ENCODE peak calls at places on chromosome 16, in five cellular contexts. One of them, this sample, is unnamed.
A peak's percentile ranks its signal among the peaks of the same experiment; 100 is the strongest.

GRCh38 chr16:1645914-1646525 is 32.1 kb upstream of the JPT2 start:
- DNase-seq in NCI-H2081: peak; percentile 62
- DNase-seq in tibial nerve: no peak
- DNase-seq in HFFc6: peak; percentile 44
- DNase-seq in BE2C: no peak
- DNase-seq in this sample: peak; percentile 35

GRCh38 chr16:74446866-74447265 is 25.6 kb upstream of the CLEC18B start:
- DNase-seq in tibial nerve: no peak
- DNase-seq in BE2C: no peak
- DNase-seq in NCI-H2081: no peak
- DNase-seq in HFFc6: no peak
- DNase-seq in this sample: no peak

GRCh38 chr16:61295311-61295710 is 740.9 kb downstream of the CDH8 start:
- DNase-seq in NCI-H2081: no peak
- DNase-seq in tibial nerve: no peak
- DNase-seq in BE2C: no peak
- DNase-seq in HFFc6: no peak
- DNase-seq in this sample: no peak

GRCh38 chr16:48383877-48384304 is 1.3 kb downstream of the SIAH1 start:
- DNase-seq in tibial nerve: peak; percentile 25
- DNase-seq in BE2C: no peak
- DNase-seq in HFFc6: peak; percentile 38
- DNase-seq in NCI-H2081: peak; percentile 8
- DNase-seq in this sample: peak; percentile 4

GRCh38 chr16:89360760-89361435 is 129.5 kb downstream of the ANKRD11 start:
- DNase-seq in tibial nerve: no peak
- DNase-seq in NCI-H2081: no peak
- DNase-seq in BE2C: no peak
- DNase-seq in HFFc6: no peak
- DNase-seq in this sample: no peak

GRCh38 chr16:67560827-67561342 is 1.4 kb upstream of the CTCF start:
- DNase-seq in BE2C: no peak
- DNase-seq in tibial nerve: no peak
- DNase-seq in HFFc6: no peak
- DNase-seq in NCI-H2081: no peak
- DNase-seq in this sample: no peak

GRCh38 chr16:68332411-68333121 is 21.7 kb downstream of the PRMT7 start:
- DNase-seq in NCI-H2081: peak; percentile 1
- DNase-seq in HFFc6: no peak
- DNase-seq in BE2C: no peak
- DNase-seq in tibial nerve: peak; percentile 47
- DNase-seq in this sample: no peak

GRCh38 chr16:27748868-27749546 is 199.1 kb downstream of the KATNIP start:
- DNase-seq in BE2C: peak; percentile 61
- DNase-seq in tibial nerve: peak; percentile 43
- DNase-seq in HFFc6: peak; percentile 95
- DNase-seq in NCI-H2081: no peak
- DNase-seq in this sample: peak; percentile 52

GRCh38 chr16:84732674-84733352 is 33.0 kb downstream of the USP10 start:
- DNase-seq in HFFc6: no peak
- DNase-seq in BE2C: no peak
- DNase-seq in NCI-H2081: no peak
- DNase-seq in tibial nerve: no peak
- DNase-seq in this sample: no peak

GRCh38 chr16:53789159-53789558 is 85.2 kb downstream of the FTO start:
- DNase-seq in BE2C: no peak
- DNase-seq in NCI-H2081: no peak
- DNase-seq in tibial nerve: no peak
- DNase-seq in HFFc6: peak; percentile 67
- DNase-seq in this sample: no peak

GRCh38 chr16:46920402-46921068 is 36.4 kb downstream of the GPT2 start:
- DNase-seq in HFFc6: no peak
- DNase-seq in tibial nerve: no peak
- DNase-seq in BE2C: no peak
- DNase-seq in NCI-H2081: no peak
- DNase-seq in this sample: no peak

GRCh38 chr16:48117217-48118105 is 38.3 kb downstream of the ABCC12 start:
- DNase-seq in HFFc6: no peak
- DNase-seq in NCI-H2081: peak; percentile 42
- DNase-seq in BE2C: peak; percentile 82
- DNase-seq in tibial nerve: peak; percentile 6
- DNase-seq in this sample: peak; percentile 14

GRCh38 chr16:76940251-76940650 is 250.7 kb upstream of the MON1B start:
- DNase-seq in BE2C: no peak
- DNase-seq in tibial nerve: no peak
- DNase-seq in HFFc6: no peak
- DNase-seq in NCI-H2081: no peak
- DNase-seq in this sample: no peak

GRCh38 chr16:10213748-10214147 is 31.5 kb upstream of the GRIN2A start:
- DNase-seq in HFFc6: no peak
- DNase-seq in NCI-H2081: no peak
- DNase-seq in BE2C: no peak
- DNase-seq in tibial nerve: no peak
- DNase-seq in this sample: no peak

GRCh38 chr16:30721606-30722005 is 22.6 kb downstream of the SRCAP start:
- DNase-seq in NCI-H2081: no peak
- DNase-seq in BE2C: no peak
- DNase-seq in tibial nerve: no peak
- DNase-seq in HFFc6: no peak
- DNase-seq in this sample: no peak

GRCh38 chr16:20952144-20952797 is 51.7 kb downstream of the LYRM1 start:
- DNase-seq in BE2C: no peak
- DNase-seq in tibial nerve: no peak
- DNase-seq in NCI-H2081: no peak
- DNase-seq in HFFc6: no peak
- DNase-seq in this sample: peak; percentile 45

GRCh38 chr16:29821663-29822115 is 1.4 kb downstream of the MVP start:
- DNase-seq in BE2C: no peak
- DNase-seq in NCI-H2081: no peak
- DNase-seq in tibial nerve: no peak
- DNase-seq in HFFc6: peak; percentile 80
- DNase-seq in this sample: no peak

GRCh38 chr16:67953641-67954375 is 9.9 kb upstream of the LCAT start:
- DNase-seq in tibial nerve: no peak
- DNase-seq in NCI-H2081: no peak
- DNase-seq in HFFc6: no peak
- DNase-seq in BE2C: no peak
- DNase-seq in this sample: no peak

GRCh38 chr16:50692999-50693781 is at the start of gene NOD2:
- DNase-seq in NCI-H2081: no peak
- DNase-seq in BE2C: no peak
- DNase-seq in HFFc6: no peak
- DNase-seq in tibial nerve: no peak
- DNase-seq in this sample: peak; percentile 5

GRCh38 chr16:68073902-68074760 is 11.0 kb upstream of the NFATC3 start:
- DNase-seq in HFFc6: no peak
- DNase-seq in BE2C: no peak
- DNase-seq in NCI-H2081: no peak
- DNase-seq in tibial nerve: no peak
- DNase-seq in this sample: no peak

GRCh38 chr16:59634951-59635350 is 900.8 kb upstream of the GOT2 start:
- DNase-seq in NCI-H2081: no peak
- DNase-seq in tibial nerve: no peak
- DNase-seq in HFFc6: peak; percentile 13
- DNase-seq in BE2C: no peak
- DNase-seq in this sample: no peak

GRCh38 chr16:19113577-19114358 is at the start of gene ITPRIPL2:
- DNase-seq in tibial nerve: peak; percentile 75
- DNase-seq in HFFc6: peak; percentile 82
- DNase-seq in NCI-H2081: no peak
- DNase-seq in BE2C: peak; percentile 26
- DNase-seq in this sample: peak; percentile 78

GRCh38 chr16:85402910-85403692 is 210.0 kb upstream of the GSE1 start:
- DNase-seq in BE2C: peak; percentile 61
- DNase-seq in NCI-H2081: no peak
- DNase-seq in HFFc6: no peak
- DNase-seq in tibial nerve: no peak
- DNase-seq in this sample: peak; percentile 12

GRCh38 chr16:53458623-53459022 is 24.4 kb downstream of the RBL2 start:
- DNase-seq in HFFc6: no peak
- DNase-seq in tibial nerve: no peak
- DNase-seq in NCI-H2081: no peak
- DNase-seq in BE2C: peak; percentile 24
- DNase-seq in this sample: no peak

GRCh38 chr16:26651464-26651863 is 415.3 kb upstream of the C16orf82 start:
- DNase-seq in HFFc6: no peak
- DNase-seq in BE2C: no peak
- DNase-seq in tibial nerve: no peak
- DNase-seq in NCI-H2081: no peak
- DNase-seq in this sample: no peak

GRCh38 chr16:27243725-27244362 is 24.7 kb downstream of the NSMCE1 start:
- DNase-seq in BE2C: no peak
- DNase-seq in NCI-H2081: no peak
- DNase-seq in HFFc6: no peak
- DNase-seq in tibial nerve: no peak
- DNase-seq in this sample: no peak

GRCh38 chr16:65388592-65388991 is 266.7 kb upstream of the CDH11 start:
- DNase-seq in HFFc6: no peak
- DNase-seq in tibial nerve: no peak
- DNase-seq in BE2C: no peak
- DNase-seq in NCI-H2081: no peak
- DNase-seq in this sample: no peak

GRCh38 chr16:15650698-15651161 is 685 bp downstream of the NDE1 start:
- DNase-seq in tibial nerve: peak; percentile 19
- DNase-seq in NCI-H2081: no peak
- DNase-seq in HFFc6: peak; percentile 11
- DNase-seq in BE2C: no peak
- DNase-seq in this sample: no peak

GRCh38 chr16:65176603-65177002 is 54.7 kb upstream of the CDH11 start:
- DNase-seq in tibial nerve: no peak
- DNase-seq in HFFc6: peak; percentile 62
- DNase-seq in BE2C: no peak
- DNase-seq in NCI-H2081: no peak
- DNase-seq in this sample: no peak